ENCODE peak calls at places on chromosome 14, in seven cellular contexts. D is GM23338; O is CD8-positive, alpha-beta T cell; S is NCI-H774; W is lower leg skin; G is activated T-cell treated with anti-CD3 and anti-CD28 coated beads, Interleukin-2, amount 50 U/mL, for 72 hours; C is OCI-LY7. N is an unnamed sample.
A peak's percentile ranks its signal among the peaks of the same experiment; 100 is the strongest.

GRCh38 chr14:95309261-95310051 is 10.3 kb downstream of the CLMN start:
- DNase-seq in D (no peak), O (no peak), C (no peak), W (no peak), G (no peak), S (no peak), N (no peak)

GRCh38 chr14:69077841-69078240 is 75.1 kb downstream of the DCAF5 start:
- DNase-seq in W (no peak), D (no peak), G (no peak), C (no peak), S (no peak), O (no peak), N (no peak)

GRCh38 chr14:23056956-23057756 is at the start of gene CDH24:
- DNase-seq in S (no peak), W (peak; percentile 47), O (peak; percentile 62), C (peak; percentile 72), D (peak; percentile 86), G (peak; percentile 77), N (no peak)

GRCh38 chr14:23669441-23669840 is 33.3 kb downstream of the DHRS2 start:
- DNase-seq in O (no peak), S (no peak), W (no peak), G (no peak), D (no peak), C (no peak), N (no peak)

GRCh38 chr14:83044001-83044400 is 1510.3 kb upstream of the SEL1L start:
- DNase-seq in S (no peak), O (no peak), C (no peak), W (no peak), G (no peak), D (no peak), N (no peak)

GRCh38 chr14:67622675-67623074 is 3.0 kb downstream of the ARG2 start:
- DNase-seq in G (no peak), C (peak; percentile 35), D (peak; percentile 77), S (no peak), W (peak; percentile 42), O (no peak), N (peak; percentile 10)

GRCh38 chr14:97033556-97034081 is 236.4 kb downstream of the VRK1 start:
- DNase-seq in O (no peak), S (no peak), D (peak; percentile 48), C (no peak), G (no peak), W (no peak), N (no peak)

GRCh38 chr14:30874120-30874998 is at the start of gene COCH:
- DNase-seq in C (peak; percentile 82), D (peak; percentile 74), W (no peak), S (peak; percentile 72), O (peak; percentile 6), G (peak; percentile 59), N (no peak)

GRCh38 chr14:80628547-80628946 is 313.0 kb downstream of the CEP128 start:
- DNase-seq in D (no peak), G (no peak), C (no peak), O (no peak), W (no peak), S (no peak), N (no peak)